ENCODE peak calls at places on chromosomes 3 and 15, in seven cellular contexts. S, K, H, T, C, A and Q are unnamed samples.

GRCh38 chr15:92848852-92849598 is 51.1 kb upstream of the CHD2 start:
- DNase-seq in S (peak; percentile 80), K (no peak), H (no peak), T (no peak), C (no peak), A (peak; percentile 65), Q (no peak)

GRCh38 chr3:184467171-184467570 is 87.3 kb downstream of the CHRD start:
- DNase-seq in S (no peak), K (no peak), H (no peak), T (no peak), C (no peak), A (no peak), Q (no peak)

GRCh38 chr3:40306336-40306735 is 3.2 kb upstream of the EIF1B start:
- DNase-seq in S (no peak), K (no peak), H (no peak), T (no peak), C (no peak), A (no peak), Q (no peak)

GRCh38 chr15:74642724-74643367 is 27.2 kb downstream of the CLK3 start:
- DNase-seq in S (peak; percentile 73), K (no peak), H (no peak), T (no peak), C (no peak), A (no peak), Q (no peak)

GRCh38 chr3:136664771-136665170 is 87.4 kb downstream of the STAG1 start:
- DNase-seq in S (no peak), K (no peak), H (no peak), T (no peak), C (no peak), A (no peak), Q (no peak)

GRCh38 chr15:51450001-51450400 is 108.5 kb downstream of the GLDN start:
- DNase-seq in S (no peak), K (no peak), H (peak; percentile 13), T (peak; percentile 72), C (no peak), A (no peak), Q (no peak)

GRCh38 chr15:56243117-56243773 is 434 bp downstream of the RFX7 start:
- DNase-seq in S (peak; percentile 68), K (peak; percentile 78), H (no peak), T (no peak), C (peak; percentile 79), A (no peak), Q (no peak)

GRCh38 chr3:69532828-69533219 is 146.9 kb upstream of the FRMD4B start:
- DNase-seq in S (no peak), K (no peak), H (no peak), T (no peak), C (no peak), A (no peak), Q (no peak)

GRCh38 chr3:171984883-171985282 is 54.5 kb upstream of the FNDC3B start:
- DNase-seq in S (no peak), K (no peak), H (no peak), T (no peak), C (no peak), A (no peak), Q (no peak)

GRCh38 chr3:61080737-61081445 is 170.4 kb downstream of the FHIT start:
- DNase-seq in S (no peak), K (no peak), H (no peak), T (no peak), C (no peak), A (no peak), Q (no peak)

GRCh38 chr3:129239992-129240391 is 9.4 kb upstream of the COPG1 start:
- DNase-seq in S (no peak), K (no peak), H (no peak), T (no peak), C (no peak), A (no peak), Q (no peak)

GRCh38 chr15:47409601-47410000 is 307.7 kb upstream of the SEMA6D start:
- DNase-seq in S (no peak), K (no peak), H (no peak), T (no peak), C (no peak), A (no peak), Q (no peak)

GRCh38 chr3:126664591-126665214 is 9.8 kb upstream of the TXNRD3 start:
- DNase-seq in S (peak; percentile 19), K (no peak), H (peak; percentile 12), T (no peak), C (no peak), A (no peak), Q (peak; percentile 18)

GRCh38 chr3:33194303-33194702 is 24.3 kb downstream of the SUSD5 start:
- DNase-seq in S (no peak), K (no peak), H (no peak), T (no peak), C (no peak), A (no peak), Q (no peak)

GRCh38 chr3:177459397-177459796 is 262.1 kb upstream of the TBL1XR1 start:
- DNase-seq in S (no peak), K (no peak), H (no peak), T (no peak), C (no peak), A (no peak), Q (no peak)

GRCh38 chr15:64855206-64856000 is 13.7 kb downstream of the PLEKHO2 start:
- DNase-seq in S (no peak), K (no peak), H (no peak), T (no peak), C (no peak), A (no peak), Q (no peak)

GRCh38 chr3:45092132-45093031 is 53.8 kb downstream of the CDCP1 start:
- DNase-seq in S (peak; percentile 95), K (no peak), H (no peak), T (peak; percentile 52), C (no peak), A (no peak), Q (no peak)

GRCh38 chr3:192092388-192093005 is 631.5 kb downstream of the PYDC2 start:
- DNase-seq in S (no peak), K (no peak), H (no peak), T (no peak), C (no peak), A (no peak), Q (no peak)

GRCh38 chr3:192091831-192092230 is 630.9 kb downstream of the PYDC2 start:
- DNase-seq in S (no peak), K (no peak), H (no peak), T (no peak), C (no peak), A (no peak), Q (no peak)

GRCh38 chr3:192090586-192090985 is 629.6 kb downstream of the PYDC2 start:
- DNase-seq in S (no peak), K (peak; percentile 45), H (peak; percentile 19), T (peak; percentile 24), C (no peak), A (no peak), Q (peak; percentile 40)
- TF ChIP-seq JUND in S (no peak), K (no peak), H (no peak), T (no peak), C (no peak), A (no peak), Q (no peak)

DNA sequence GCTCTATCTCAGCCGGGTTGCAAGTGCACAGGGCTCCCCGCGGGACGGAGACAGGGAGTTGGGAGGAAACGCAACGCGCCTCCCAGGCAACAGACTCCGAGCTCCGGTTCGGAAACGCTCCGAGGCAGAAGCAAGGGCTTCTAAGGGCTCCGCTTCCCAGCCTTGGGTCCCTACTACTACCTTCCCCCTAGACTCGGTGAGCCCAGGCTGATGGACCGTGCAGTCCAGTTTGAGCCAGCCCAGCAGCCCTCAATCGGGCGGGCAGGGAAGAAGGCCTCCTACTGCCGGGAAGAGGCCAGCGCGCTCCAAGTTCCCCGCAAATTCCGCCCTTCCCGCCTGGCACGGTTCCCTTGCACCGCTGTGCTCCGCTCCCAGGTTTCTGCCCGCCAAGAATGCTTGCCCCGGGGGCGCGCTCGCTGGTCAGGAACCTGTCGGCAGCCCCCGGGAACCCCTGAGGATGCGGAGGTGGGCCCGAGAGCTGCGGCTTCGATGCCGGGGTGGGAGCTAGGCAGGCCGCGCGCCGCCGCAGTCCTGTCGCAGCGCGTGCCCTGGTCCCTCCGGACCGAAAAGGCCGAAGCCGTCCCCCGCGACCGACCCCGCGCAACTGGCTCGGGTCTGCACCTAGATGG is 728 bp downstream of the TRANK1 start:
- DNase-seq in S (no peak), K (no peak), H (no peak), T (no peak), C (peak; percentile 66), A (no peak), Q (peak; percentile 78)
- TF ChIP-seq JUND in S (no peak), K (no peak), H (no peak), T (no peak), C (no peak), A (no peak), Q (no peak)

DNA sequence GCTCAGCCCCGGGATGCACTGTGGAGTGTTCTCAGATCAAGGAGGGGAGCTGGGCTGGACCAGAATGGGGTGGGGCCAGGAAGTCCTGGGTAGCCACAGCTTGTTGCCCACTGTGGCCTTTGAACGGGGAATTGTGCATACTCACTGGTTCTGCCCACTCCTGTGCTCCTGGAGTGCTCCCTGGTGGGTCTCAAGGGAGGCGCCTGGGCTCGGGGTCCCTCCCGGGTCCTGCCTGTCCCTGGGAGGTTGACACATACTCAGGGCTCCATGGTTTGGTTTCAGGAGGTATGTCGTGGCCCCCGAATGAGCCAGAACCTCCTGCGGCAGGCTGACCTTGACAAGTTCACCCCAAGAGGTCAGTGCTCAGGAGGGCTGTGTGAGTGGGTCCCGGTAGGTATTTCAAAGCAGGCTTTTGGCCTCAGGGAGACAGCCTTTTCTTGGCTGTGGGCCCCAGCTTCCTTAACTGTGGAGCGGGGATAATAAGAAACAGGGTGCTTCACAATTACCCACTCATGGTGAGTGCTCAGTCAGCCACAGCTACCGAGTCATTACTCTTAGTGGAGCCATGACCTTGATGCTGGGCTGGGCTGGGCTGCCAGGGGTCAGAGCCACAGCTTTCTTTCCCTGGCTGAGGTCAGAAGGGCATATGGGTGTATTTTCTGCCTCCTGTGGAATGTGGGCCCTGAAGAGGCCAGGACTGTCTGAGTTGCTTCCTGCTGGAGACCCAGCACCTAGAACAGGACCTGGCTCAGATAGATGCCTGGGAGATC is 7.6 kb downstream of the DNAH1 start:
- DNase-seq in S (no peak), K (no peak), H (peak; percentile 37), T (no peak), C (no peak), A (no peak), Q (no peak)
- TF ChIP-seq JUND in S (no peak), K (no peak), H (no peak), T (no peak), C (no peak), A (no peak), Q (no peak)

GRCh38 chr3:13710251-13710650 is 161.3 kb downstream of the FBLN2 start:
- DNase-seq in S (no peak), K (no peak), H (no peak), T (no peak), C (no peak), A (no peak), Q (no peak)

GRCh38 chr3:13709706-13710105 is 160.8 kb downstream of the FBLN2 start:
- DNase-seq in S (no peak), K (no peak), H (no peak), T (no peak), C (no peak), A (no peak), Q (no peak)

GRCh38 chr3:13707456-13707855 is 158.5 kb downstream of the FBLN2 start:
- DNase-seq in S (no peak), K (no peak), H (no peak), T (no peak), C (no peak), A (no peak), Q (no peak)

GRCh38 chr3:13708301-13708700 is 159.4 kb downstream of the FBLN2 start:
- DNase-seq in S (no peak), K (no peak), H (no peak), T (no peak), C (no peak), A (no peak), Q (no peak)

GRCh38 chr3:13708871-13709595 is 160.1 kb downstream of the FBLN2 start:
- DNase-seq in S (no peak), K (no peak), H (no peak), T (no peak), C (no peak), A (no peak), Q (no peak)
- TF ChIP-seq JUND in S (no peak), K (no peak), H (no peak), T (no peak), C (no peak), A (no peak), Q (no peak)